ENCODE peak calls at places on chromosomes 13 and 19, in four cellular contexts. W, X, V and J are unnamed samples.

GRCh38 chr19:47124937-47125668 is 5.5 kb upstream of the SAE1 start:
- DNase-seq in W (no peak), X (peak; percentile 37), V (peak; percentile 85), J (peak; percentile 83)

GRCh38 chr13:91312324-91312723 is 35.2 kb upstream of the MIR17HG start:
- DNase-seq in W (no peak), X (no peak), V (no peak), J (no peak)

GRCh38 chr19:33260628-33261418 is 35.2 kb upstream of the SLC7A10 start:
- DNase-seq in W (no peak), X (no peak), V (no peak), J (no peak)

GRCh38 chr19:55320844-55321419 is 4.2 kb downstream of the TMEM150B start:
- DNase-seq in W (no peak), X (no peak), V (no peak), J (no peak)

GRCh38 chr19:33813391-33814101 is 16.9 kb downstream of the KCTD15 start:
- DNase-seq in W (no peak), X (no peak), V (no peak), J (no peak)

GRCh38 chr13:86581711-86582110 is 782.5 kb upstream of the SLITRK6 start:
- DNase-seq in W (no peak), X (no peak), V (no peak), J (no peak)

GRCh38 chr13:101512650-101513049 is 60.2 kb downstream of the ITGBL1 start:
- DNase-seq in W (no peak), X (no peak), V (no peak), J (no peak)

GRCh38 chr13:75838366-75839017 is 202.4 kb downstream of the LMO7 start:
- DNase-seq in W (no peak), X (no peak), V (no peak), J (no peak)

GRCh38 chr19:48480476-48481190 is 11.5 kb downstream of the CYTH2 start:
- DNase-seq in W (peak; percentile 48), X (peak; percentile 59), V (no peak), J (no peak)

GRCh38 chr19:46574533-46574932 is 26.6 kb upstream of the CALM3 start:
- DNase-seq in W (no peak), X (no peak), V (no peak), J (no peak)

GRCh38 chr19:19137556-19138109 is 645 bp downstream of the TMEM161A start:
- DNase-seq in W (no peak), X (no peak), V (no peak), J (no peak)

GRCh38 chr19:55340784-55341147 is 1.1 kb downstream of the KMT5C start:
- DNase-seq in W (no peak), X (peak; percentile 23), V (no peak), J (peak; percentile 31)

GRCh38 chr19:57212109-57212508 is 18.7 kb upstream of the AURKC start:
- DNase-seq in W (no peak), X (no peak), V (no peak), J (no peak)

GRCh38 chr19:11530432-11530831 is 1.5 kb upstream of the ECSIT start:
- DNase-seq in W (peak; percentile 79), X (peak; percentile 84), V (peak; percentile 96), J (peak; percentile 82)

GRCh38 chr13:41454170-41454569 is 3.2 kb upstream of the RGCC start:
- DNase-seq in W (no peak), X (no peak), V (no peak), J (no peak)

GRCh38 chr19:30862876-30863275 is 486.4 kb downstream of the TSHZ3 start:
- DNase-seq in W (no peak), X (no peak), V (no peak), J (no peak)

GRCh38 chr13:97974773-97975172 is 21.3 kb downstream of the IPO5 start:
- DNase-seq in W (no peak), X (no peak), V (no peak), J (no peak)

GRCh38 chr19:46030861-46031550 is 8.2 kb upstream of the PGLYRP1 start:
- DNase-seq in W (no peak), X (no peak), V (no peak), J (no peak)

GRCh38 chr13:50161052-50161451 is 145.8 kb downstream of the KCNRG start:
- DNase-seq in W (no peak), X (no peak), V (no peak), J (no peak)

GRCh38 chr13:72864142-72865035 is 82.5 kb downstream of the PIBF1 start:
- DNase-seq in W (no peak), X (no peak), V (no peak), J (no peak)

GRCh38 chr13:110106726-110107125 is 200.2 kb downstream of the COL4A1 start:
- DNase-seq in W (peak; percentile 73), X (peak; percentile 54), V (no peak), J (no peak)

GRCh38 chr19:14476663-14477401 is 1.7 kb upstream of the PTGER1 start:
- DNase-seq in W (peak; percentile 47), X (no peak), V (peak; percentile 48), J (peak; percentile 20)

GRCh38 chr19:49712397-49712859 is 21.5 kb downstream of the CPT1C start:
- DNase-seq in W (peak; percentile 95), X (peak; percentile 32), V (peak; percentile 92), J (no peak)

GRCh38 chr19:18197306-18197705 is 4.3 kb downstream of the MPV17L2 start:
- DNase-seq in W (no peak), X (no peak), V (no peak), J (no peak)

GRCh38 chr13:24202215-24202614 is 41.7 kb downstream of the SPATA13 start:
- DNase-seq in W (no peak), X (peak; percentile 63), V (no peak), J (no peak)

GRCh38 chr19:1796395-1797142 is 15.5 kb downstream of the ATP8B3 start:
- DNase-seq in W (no peak), X (no peak), V (no peak), J (no peak)
- H3K27ac ChIP-seq in W (no peak overlapping the region), X (no peak overlapping the region), V (peak overlapping the region; percentile 14), J (no peak overlapping the region)

DNA sequence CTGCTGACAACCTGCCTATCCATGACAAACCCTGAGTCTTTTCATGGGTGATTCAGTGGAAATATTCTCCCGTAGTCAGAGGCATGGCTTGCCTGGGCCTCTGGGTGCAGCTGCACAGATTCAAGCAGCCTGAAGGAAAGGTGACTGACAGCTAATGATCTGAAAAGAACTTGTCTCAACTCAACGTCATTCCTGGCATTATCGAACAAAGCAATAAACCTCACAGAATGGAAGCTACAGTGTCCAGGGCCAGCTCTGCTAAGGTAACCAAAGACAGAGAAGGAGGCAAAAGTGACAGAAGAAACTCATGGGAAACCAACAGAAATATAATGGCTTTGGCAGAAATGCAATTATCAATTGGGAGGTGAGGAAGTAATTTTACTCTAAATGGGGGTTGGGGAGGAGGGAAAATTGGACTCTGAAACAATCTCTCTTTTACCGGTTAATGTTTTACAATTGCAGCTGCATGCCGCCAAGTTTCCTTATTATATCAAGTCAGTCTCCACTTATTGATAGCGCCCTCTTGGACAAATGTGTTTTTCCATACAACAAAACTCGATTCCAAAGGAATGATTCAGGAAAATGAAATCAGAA is 12.9 kb downstream of the STARD13 start:
- DNase-seq in W (no peak), X (peak; percentile 69), V (no peak), J (peak; percentile 91)
- H3K27ac ChIP-seq in W (no peak overlapping the region), X (peak overlapping the region; percentile 61), V (no peak overlapping the region), J (peak overlapping the region; percentile 87)

GRCh38 chr13:61600360-61601033 is 184.8 kb upstream of the PCDH20 start:
- DNase-seq in W (no peak), X (peak; percentile 5), V (no peak), J (no peak)
- H3K27ac ChIP-seq in W (no peak overlapping the region), X (no peak overlapping the region), V (no peak overlapping the region), J (no peak overlapping the region)

GRCh38 chr19:53156888-53157287 is 2.0 kb downstream of the ZNF347 start:
- DNase-seq in W (no peak), X (no peak), V (no peak), J (no peak)

GRCh38 chr19:53160350-53160749 is 1.5 kb upstream of the ZNF347 start:
- DNase-seq in W (no peak), X (no peak), V (no peak), J (no peak)

GRCh38 chr19:53161123-53161522 is 2.3 kb upstream of the ZNF347 start:
- DNase-seq in W (no peak), X (no peak), V (no peak), J (no peak)

GRCh38 chr19:53157601-53158000 is 1.3 kb downstream of the ZNF347 start:
- DNase-seq in W (no peak), X (peak; percentile 23), V (no peak), J (no peak)

GRCh38 chr19:53158119-53158656 is 665 bp downstream of the ZNF347 start:
- DNase-seq in W (peak; percentile 29), X (peak; percentile 40), V (no peak), J (peak; percentile 12)
- H3K27ac ChIP-seq in W (peak overlapping the region; percentile 72), X (peak overlapping the region; percentile 61), V (no peak overlapping the region), J (peak overlapping the region; percentile 47)

GRCh38 chr19:35223856-35224505 is 4.6 kb downstream of the FAM187B start:
- DNase-seq in W (no peak), X (no peak), V (no peak), J (no peak)
- H3K27ac ChIP-seq in W (no peak overlapping the region), X (no peak overlapping the region), V (no peak overlapping the region), J (no peak overlapping the region)

DNA sequence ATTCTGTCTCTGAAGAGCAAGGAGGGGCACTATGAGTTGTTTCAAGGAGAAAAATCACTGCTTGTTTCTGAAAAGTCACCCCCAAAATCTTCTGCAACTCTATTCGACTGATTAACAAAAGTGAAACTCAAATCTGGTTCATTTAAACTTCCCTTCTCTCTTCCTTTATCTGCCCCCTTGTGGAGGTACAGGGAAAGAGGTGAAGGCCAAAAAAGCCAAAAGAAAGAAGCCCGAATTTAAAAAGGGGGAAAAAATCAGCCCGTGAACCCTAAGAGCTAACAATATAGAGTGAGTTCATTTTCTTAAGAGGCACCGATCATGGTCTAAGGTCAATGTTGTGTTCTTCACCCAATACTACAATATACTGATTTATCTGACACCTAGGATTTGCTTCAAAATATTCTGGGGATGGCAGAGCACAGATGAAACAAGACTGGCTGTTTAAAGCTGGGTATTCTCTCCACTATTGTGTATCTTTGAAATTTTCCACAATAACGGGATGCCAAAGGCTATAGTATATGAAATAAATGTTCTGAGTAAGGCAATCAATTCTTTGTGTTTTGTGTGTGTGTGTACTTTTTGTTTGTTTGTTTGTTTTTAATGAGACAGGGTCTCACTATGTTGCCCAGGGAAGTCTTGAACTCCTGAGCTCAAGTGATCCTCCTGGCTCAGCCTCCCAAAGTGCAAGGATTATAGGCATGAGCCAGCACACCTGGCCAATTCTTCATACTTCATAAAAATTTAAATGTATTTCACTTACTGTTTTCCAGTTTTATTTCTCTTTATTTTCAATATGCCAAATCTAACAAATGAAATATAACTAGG is 55.0 kb upstream of the EEF1AKMT1 start:
- DNase-seq in W (peak; percentile 39), X (peak; percentile 12), V (peak; percentile 26), J (peak; percentile 68)
- H3K27ac ChIP-seq in W (peak overlapping the region; percentile 7), X (no peak overlapping the region), V (no peak overlapping the region), J (no peak overlapping the region)

GRCh38 chr13:113526466-113527220 is 36.1 kb upstream of the DCUN1D2 start:
- DNase-seq in W (no peak), X (no peak), V (no peak), J (peak; percentile 5)

GRCh38 chr13:113528101-113528797 is 37.7 kb upstream of the DCUN1D2 start:
- DNase-seq in W (no peak), X (no peak), V (no peak), J (no peak)

GRCh38 chr13:113531041-113531873 is 40.7 kb upstream of the DCUN1D2 start:
- DNase-seq in W (no peak), X (no peak), V (no peak), J (no peak)

GRCh38 chr13:113527272-113527958 is 36.9 kb upstream of the DCUN1D2 start:
- DNase-seq in W (no peak), X (no peak), V (no peak), J (no peak)

GRCh38 chr13:113528798-113529180 is 38.3 kb upstream of the DCUN1D2 start:
- DNase-seq in W (no peak), X (no peak), V (no peak), J (no peak)
- H3K27ac ChIP-seq in W (no peak overlapping the region), X (no peak overlapping the region), V (no peak overlapping the region), J (no peak overlapping the region)